ENCODE peak calls at places on chromosome 6, in four cellular contexts. I is NCI-H1105 treated with DMSO at 0.1 percent for 48 hours; J is mucosa of gallbladder; V is stimulated activated effector memory CD8-positive, alpha-beta T cell treated with anti-CD3 and anti-CD28 coated beads, Interleukin-12 subunit alpha, Interleukin-12 subunit beta, amount 100 ng/mL, for 72 hours. D is an unnamed sample.

GRCh38 chr6:140867336-140867735 is 1265.4 kb upstream of the GJE1 start:
- DNase-seq in I (no peak), J (no peak), V (no peak), D (no peak)

GRCh38 chr6:8983202-8983688 is 547.9 kb upstream of the SLC35B3 start:
- DNase-seq in I (peak), V (peak), J (peak), D (peak)

GRCh38 chr6:20180935-20181334 is 31.3 kb downstream of the MBOAT1 start:
- DNase-seq in V (no peak), J (no peak), I (no peak), D (peak)

GRCh38 chr6:139175389-139175788 is 40.5 kb downstream of the HECA start:
- DNase-seq in J (no peak), I (no peak), V (no peak), D (no peak)

GRCh38 chr6:55892749-55893357 is 17.5 kb upstream of the BMP5 start:
- DNase-seq in J (no peak), V (no peak), I (no peak), D (no peak)

GRCh38 chr6:164409309-164410009 is 899.9 kb downstream of the C6orf118 start:
- DNase-seq in V (no peak), J (no peak), I (no peak), D (no peak)

GRCh38 chr6:47665112-47665511 is 33.3 kb upstream of the ADGRF4 start:
- DNase-seq in J (peak), V (no peak), I (peak), D (peak)

GRCh38 chr6:121504227-121504626 is 68.8 kb downstream of the GJA1 start:
- DNase-seq in I (no peak), V (no peak), J (peak), D (peak)

GRCh38 chr6:154412106-154412820 is 55.7 kb upstream of the IPCEF1 start:
- DNase-seq in I (no peak), J (no peak), V (no peak), D (peak)

GRCh38 chr6:3349388-3350251 is 90.9 kb downstream of the PSMG4 start:
- DNase-seq in I (no peak), J (no peak), V (no peak), D (no peak)

GRCh38 chr6:107731422-107732319 is 92.4 kb downstream of the SCML4 start:
- DNase-seq in V (peak), J (no peak), I (no peak), D (no peak)

GRCh38 chr6:68635706-68636513 is 828 bp downstream of the ADGRB3 start:
- DNase-seq in I (peak), J (no peak), V (no peak), D (no peak)

GRCh38 chr6:72132851-72133250 is 246.5 kb downstream of the RIMS1 start:
- DNase-seq in J (no peak), V (no peak), I (no peak), D (peak)

GRCh38 chr6:18785810-18786490 is 398.8 kb downstream of the RNF144B start:
- DNase-seq in I (no peak), V (no peak), J (no peak), D (no peak)

GRCh38 chr6:21616005-21616404 is 22.5 kb downstream of the SOX4 start:
- DNase-seq in J (no peak), I (no peak), V (no peak), D (no peak)

GRCh38 chr6:101502818-101503217 is 109.3 kb downstream of the GRIK2 start:
- DNase-seq in I (no peak), J (no peak), V (no peak), D (no peak)

GRCh38 chr6:105135056-105135455 is 44.8 kb downstream of the POPDC3 start:
- DNase-seq in I (peak), V (no peak), J (no peak), D (peak)

GRCh38 chr6:160455484-160456213 is 107.5 kb downstream of the SLC22A3 start:
- DNase-seq in I (peak), J (peak), V (peak), D (peak)

GRCh38 chr6:22873531-22874136 is 304.3 kb downstream of the HDGFL1 start:
- DNase-seq in V (no peak), J (no peak), I (peak), D (no peak)

D was measured in bronchial epithelial cell.